ENCODE peak calls at places on chromosomes 11 and 22, in six cellular contexts. N is HCT116, E is tibial nerve, V is spleen, M is body of pancreas, R is uterus. H is an unnamed sample.

GRCh38 chr22:26592368-26593015 is 2.6 kb upstream of the TPST2 start:
- DNase-seq in E (no peak), N (no peak), M (no peak), R (no peak), V (peak), H (no peak)

GRCh38 chr22:35436421-35436820 is 36.5 kb downstream of the MCM5 start:
- DNase-seq in V (no peak), M (no peak), N (no peak), R (no peak), E (no peak), H (no peak)

GRCh38 chr22:43320943-43321900 is 21.9 kb downstream of the SCUBE1 start:
- DNase-seq in E (no peak), R (no peak), M (no peak), N (no peak), V (peak), H (no peak)

GRCh38 chr11:65895482-65895981 is 4.7 kb downstream of the FOSL1 start:
- DNase-seq in V (no peak), M (no peak), N (no peak), R (no peak), E (no peak), H (no peak)

GRCh38 chr11:61833926-61834277 is 5.8 kb downstream of the FADS2 start:
- DNase-seq in E (no peak), N (no peak), V (no peak), M (no peak), R (no peak), H (no peak)

GRCh38 chr11:66668653-66669430 is 8.8 kb downstream of the RBM4B start:
- DNase-seq in M (no peak), N (no peak), E (no peak), V (peak), R (no peak), H (no peak)

GRCh38 chr11:2561283-2562180 is 116.7 kb downstream of the KCNQ1 start:
- DNase-seq in M (peak), E (peak), R (no peak), N (no peak), V (peak), H (no peak)

GRCh38 chr11:78199015-78199652 is 10.4 kb downstream of the USP35 start:
- DNase-seq in N (no peak), V (peak), M (no peak), R (no peak), E (no peak), H (no peak)

GRCh38 chr11:22459053-22459452 is 120.9 kb downstream of the SLC17A6 start:
- DNase-seq in N (no peak), V (no peak), E (no peak), M (no peak), R (no peak), H (no peak)

GRCh38 chr22:30243671-30244465 is 2.7 kb downstream of the LIF start:
- DNase-seq in R (no peak), N (no peak), V (no peak), E (no peak), M (no peak), H (no peak)

GRCh38 chr11:103798456-103798855 is 238.0 kb upstream of the DDI1 start:
- DNase-seq in E (no peak), M (no peak), V (no peak), R (no peak), N (no peak), H (no peak)

GRCh38 chr11:46918087-46918751 is at the start of gene LRP4:
- DNase-seq in M (peak), E (no peak), V (peak), R (peak), N (no peak), H (no peak)

GRCh38 chr22:32574957-32575893 is 100.6 kb downstream of the FBXO7 start:
- DNase-seq in N (no peak), M (no peak), E (no peak), V (no peak), R (no peak), H (no peak)

GRCh38 chr11:119369035-119369925 is 12.2 kb downstream of the USP2 start:
- DNase-seq in N (no peak), V (no peak), R (no peak), E (no peak), M (no peak), H (no peak)

GRCh38 chr11:67033661-67034166 is 10.8 kb downstream of the SYT12 start:
- DNase-seq in V (no peak), R (peak), N (no peak), E (no peak), M (no peak), H (no peak)

GRCh38 chr22:27853404-27853803 is 51.8 kb upstream of the MN1 start:
- DNase-seq in M (no peak), R (no peak), N (no peak), V (no peak), E (no peak), H (no peak)

GRCh38 chr11:19552100-19552499 is 160.5 kb upstream of the NAV2 start:
- DNase-seq in V (no peak), N (no peak), M (no peak), E (no peak), R (no peak), H (no peak)

GRCh38 chr11:12223771-12224536 is 113.6 kb downstream of the MICAL2 start:
- DNase-seq in N (no peak), E (no peak), R (no peak), M (no peak), V (no peak), H (no peak)

GRCh38 chr11:76602431-76602861 is 68.1 kb downstream of the LRRC32 start:
- DNase-seq in N (no peak), M (no peak), R (peak), V (peak), E (no peak), H (peak)

GRCh38 chr22:37453696-37454095 is 26.4 kb upstream of the ELFN2 start:
- DNase-seq in R (no peak), N (no peak), V (no peak), E (no peak), M (no peak), H (no peak)

GRCh38 chr22:21446827-21447690 is 20.1 kb upstream of the TMEM191C start:
- DNase-seq in R (no peak), N (no peak), V (peak), M (peak), E (peak), H (peak)

GRCh38 chr11:65206901-65207300 is 25.2 kb downstream of the CAPN1 start:
- DNase-seq in N (no peak), R (no peak), M (no peak), E (no peak), V (no peak), H (no peak)

GRCh38 chr11:720642-721346 is 14.8 kb downstream of the EPS8L2 start:
- DNase-seq in M (no peak), E (no peak), N (no peak), R (peak), V (peak), H (no peak)

GRCh38 chr11:10395196-10395897 is 59.7 kb upstream of the AMPD3 start:
- DNase-seq in N (no peak), V (no peak), E (no peak), R (no peak), M (no peak), H (no peak)

GRCh38 chr22:49946612-49947295 is 13.8 kb upstream of the PIM3 start:
- DNase-seq in N (no peak), M (peak), V (no peak), E (no peak), R (no peak), H (no peak)

GRCh38 chr22:21020802-21021429 is 6.0 kb downstream of the P2RX6 start:
- DNase-seq in E (no peak), M (no peak), N (no peak), V (no peak), R (no peak), H (no peak)

GRCh38 chr11:101913631-101914030 is 1.2 kb upstream of the CEP126 start:
- DNase-seq in V (no peak), M (no peak), N (no peak), R (no peak), E (no peak), H (no peak)

GRCh38 chr11:120834686-120835225 is 189.1 kb upstream of the TBCEL start:
- DNase-seq in V (no peak), R (no peak), M (no peak), N (no peak), E (no peak), H (no peak)

GRCh38 chr11:121571466-121571865 is 118.7 kb upstream of the SORL1-AS1 start:
- DNase-seq in E (no peak), R (no peak), M (no peak), N (no peak), V (no peak), H (no peak)

GRCh38 chr22:38882972-38883622 is 11.1 kb upstream of the CBX6 start:
- DNase-seq in M (no peak), N (no peak), E (no peak), R (no peak), V (no peak), H (no peak)

GRCh38 chr11:113947989-113948388 is 26.9 kb upstream of the HTR3A start:
- DNase-seq in R (no peak), V (no peak), M (no peak), E (no peak), N (no peak), H (no peak)

GRCh38 chr11:76623884-76624419 is 46.6 kb downstream of the LRRC32 start:
- DNase-seq in E (no peak), R (no peak), N (no peak), M (no peak), V (no peak), H (no peak)

GRCh38 chr11:8566613-8567210 is 27.3 kb downstream of the STK33 start:
- DNase-seq in E (no peak), V (no peak), N (peak), M (no peak), R (no peak), H (no peak)
- TF ChIP-seq CTCF in E (peak), V (peak), N (peak), M (peak), R (peak), H (no peak)

GRCh38 chr11:125593113-125593761 is 585 bp downstream of the STT3A start:
- DNase-seq in M (no peak), N (peak), V (no peak), R (no peak), E (no peak), H (no peak)

GRCh38 chr11:125592305-125593112 is at the start of gene STT3A:
- DNase-seq in E (peak), M (peak), V (peak), N (peak), R (peak), H (peak)

GRCh38 chr11:125600663-125601062 is 8.0 kb downstream of the STT3A start:
- DNase-seq in R (no peak), E (no peak), N (no peak), M (no peak), V (no peak), H (no peak)

GRCh38 chr11:125591659-125592304 is 870 bp upstream of the STT3A start:
- DNase-seq in E (no peak), V (peak), R (peak), N (no peak), M (peak), H (peak)

GRCh38 chr11:125594958-125595357 is 2.3 kb downstream of the STT3A start:
- DNase-seq in E (no peak), M (no peak), R (no peak), N (no peak), V (no peak), H (no peak)
- TF ChIP-seq POLR2A in E (no peak), M (no peak), R (no peak), N (no peak), V (no peak), H (no peak)

DNA sequence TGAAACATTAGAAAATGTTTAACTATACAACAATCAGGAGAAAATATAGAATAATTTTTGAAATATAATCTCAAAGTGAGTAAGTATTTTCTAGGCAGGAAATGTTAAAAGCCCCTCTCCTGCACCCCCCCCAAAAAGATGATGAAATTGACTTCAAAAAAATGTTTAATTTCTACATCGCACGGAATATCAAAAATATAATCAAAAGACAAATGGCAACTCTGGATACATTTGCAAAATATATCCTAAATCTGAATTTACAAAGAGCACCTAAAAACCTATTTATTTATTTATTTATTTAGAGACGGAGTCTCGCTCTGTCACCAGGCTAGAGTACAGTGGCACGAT is 36.9 kb downstream of the OR4D9 start:
- DNase-seq in E (no peak), N (no peak), R (no peak), M (no peak), V (no peak), H (no peak)
- H3K4me3 ChIP-seq in E (no peak), N (no peak), R (no peak), M (no peak), V (no peak), H (no peak)

GRCh38 chr11:129377739-129378138 is 2.1 kb downstream of the BARX2 start:
- DNase-seq in E (no peak), M (no peak), V (no peak), N (no peak), R (no peak), H (no peak)

GRCh38 chr11:129376658-129377341 is 1.2 kb downstream of the BARX2 start:
- DNase-seq in M (no peak), N (no peak), R (no peak), E (no peak), V (no peak), H (no peak)

GRCh38 chr11:129374081-129374992 is 1.3 kb upstream of the BARX2 start:
- DNase-seq in N (no peak), V (no peak), M (no peak), R (no peak), E (no peak), H (no peak)

GRCh38 chr11:129374993-129375721 is 491 bp upstream of the BARX2 start:
- DNase-seq in R (no peak), N (no peak), E (no peak), V (no peak), M (peak), H (no peak)

DNA sequence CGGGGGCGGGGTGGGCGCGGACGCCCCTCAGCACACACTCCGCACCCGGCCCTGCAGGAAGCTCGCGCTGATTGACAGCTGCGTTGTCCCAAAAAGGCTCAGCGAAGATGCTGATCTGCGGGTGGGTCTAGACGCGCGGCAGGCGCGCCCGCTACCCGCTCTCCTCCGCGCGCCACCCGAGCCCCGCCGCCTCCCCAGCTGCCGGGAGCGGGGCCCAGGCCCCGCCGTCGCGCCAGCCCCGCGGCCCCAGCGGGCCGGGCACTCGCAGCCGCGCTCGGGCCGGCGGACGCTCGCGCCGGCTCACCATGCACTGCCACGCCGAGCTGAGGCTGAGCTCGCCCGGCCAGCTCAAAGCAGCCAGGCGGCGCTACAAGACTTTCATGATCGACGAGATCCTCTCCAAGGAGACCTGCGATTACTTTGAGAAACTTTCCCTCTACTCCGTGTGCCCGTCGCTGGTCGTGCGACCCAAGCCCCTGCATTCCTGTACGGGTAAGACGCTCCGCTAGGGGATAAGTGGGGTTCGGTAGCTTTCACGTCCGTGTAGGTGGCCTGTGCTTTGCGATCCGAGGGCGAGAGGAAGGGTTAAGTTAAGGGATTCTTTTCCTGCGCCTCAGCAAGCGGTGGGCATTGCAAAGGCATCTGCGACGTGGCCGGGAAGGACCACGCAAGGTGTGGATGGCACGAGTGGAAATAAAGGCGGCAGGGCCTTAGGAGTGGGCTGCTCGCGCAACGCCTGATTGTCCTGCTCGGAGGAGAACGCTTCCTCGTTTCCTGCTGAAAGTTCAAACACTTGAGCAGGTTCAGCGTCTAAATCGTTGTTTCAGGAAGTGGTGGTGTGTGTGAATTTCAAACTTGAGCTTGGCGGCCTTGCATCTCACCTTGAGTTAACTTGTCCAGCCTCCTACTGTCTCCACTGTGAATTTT is at the start of gene BARX2:
- DNase-seq in R (no peak), M (peak), N (peak), E (no peak), V (no peak), H (no peak)
- TF ChIP-seq CTCF in R (peak), M (peak), N (peak), E (no peak), V (no peak), H (no peak)

GRCh38 chr11:86802146-86802545 is 1.8 kb downstream of the PRSS23 start:
- DNase-seq in V (no peak), E (no peak), N (no peak), M (no peak), R (no peak), H (no peak)

GRCh38 chr11:86798988-86799387 is 1.4 kb upstream of the PRSS23 start:
- DNase-seq in M (no peak), R (peak), N (no peak), V (no peak), E (no peak), H (no peak)

GRCh38 chr11:86799680-86800075 is 664 bp upstream of the PRSS23 start:
- DNase-seq in N (no peak), V (no peak), R (no peak), E (no peak), M (peak), H (no peak)

GRCh38 chr11:86800956-86801264 is 568 bp downstream of the PRSS23 start:
- DNase-seq in N (no peak), R (no peak), E (no peak), M (no peak), V (no peak), H (no peak)

GRCh38 chr11:86800076-86800955 is at the start of gene PRSS23:
- DNase-seq in E (peak), V (peak), R (peak), N (no peak), M (peak), H (no peak)
- TF ChIP-seq POLR2A in E (peak), V (no peak), R (peak), N (peak), M (peak), H (no peak)

DNA sequence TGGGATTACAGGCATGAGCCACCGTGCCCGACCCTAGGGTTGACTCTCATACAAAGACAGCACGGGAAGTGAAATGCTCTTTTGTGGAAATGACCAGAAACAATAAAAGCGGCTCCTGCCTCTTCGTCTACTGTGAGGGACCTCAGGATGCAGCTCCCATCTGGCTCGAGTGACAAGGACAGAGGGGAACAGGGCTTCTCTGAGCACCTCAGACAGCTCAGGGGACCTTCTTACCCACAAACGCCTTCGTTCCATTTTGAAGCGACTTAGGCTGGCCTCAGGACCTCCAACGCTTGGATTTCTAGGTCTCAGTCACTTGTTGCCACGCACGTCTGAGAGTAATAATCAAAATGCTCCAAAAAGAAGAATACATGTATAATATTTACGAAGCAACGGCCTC is 2.5 kb downstream of the PRAME start:
- DNase-seq in N (no peak), E (no peak), M (no peak), R (no peak), V (no peak), H (no peak)
- H3K4me3 ChIP-seq in N (no peak), E (no peak), M (no peak), R (no peak), V (no peak), H (peak)

GRCh38 chr11:72222106-72222891 is 2.3 kb upstream of the INPPL1 start:
- DNase-seq in N (no peak), M (no peak), E (no peak), V (peak), R (no peak), H (no peak)

GRCh38 chr11:72221386-72221785 is 3.2 kb upstream of the INPPL1 start:
- DNase-seq in N (no peak), V (peak), R (no peak), M (no peak), E (no peak), H (peak)

GRCh38 chr11:72224587-72225410 is at the start of gene INPPL1:
- DNase-seq in N (no peak), E (no peak), V (peak), M (peak), R (peak), H (peak)

GRCh38 chr11:72223615-72224586 is 666 bp upstream of the INPPL1 start:
- DNase-seq in M (peak), E (no peak), N (peak), V (peak), R (peak), H (no peak)

DNA sequence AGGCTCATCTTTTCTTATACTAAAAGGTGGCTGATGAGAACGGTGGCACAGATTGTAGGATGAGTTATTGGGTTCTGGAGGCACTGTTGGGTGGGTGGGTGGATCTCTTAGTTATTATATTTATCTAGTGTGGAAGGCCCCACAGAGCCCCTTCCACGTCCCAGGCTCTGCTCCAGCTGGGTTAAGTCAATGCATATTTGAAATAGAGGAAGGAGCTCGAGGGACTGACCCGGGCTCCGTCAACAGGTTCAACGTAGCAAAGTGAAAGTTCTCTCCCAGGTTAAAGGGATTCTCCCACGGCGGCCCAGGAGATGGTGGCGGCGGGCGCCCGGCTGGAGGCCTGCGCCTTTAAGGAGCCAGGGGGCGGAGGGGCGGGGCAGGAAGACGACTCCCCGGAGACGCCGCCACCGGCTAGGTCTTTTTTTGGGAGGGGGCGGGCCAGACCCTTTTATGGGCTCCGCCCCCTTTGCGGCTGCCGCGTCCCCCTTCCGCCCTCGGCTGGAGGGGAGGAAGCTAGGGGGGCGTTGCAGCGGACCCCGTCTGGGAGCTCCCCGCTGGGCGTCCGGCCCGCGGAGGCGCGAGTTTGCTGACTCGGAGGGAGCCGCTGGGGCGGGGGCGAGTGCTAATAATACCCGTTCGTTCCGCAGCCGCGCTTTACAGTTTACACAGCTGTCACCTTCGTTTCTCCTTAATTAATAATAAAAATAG is 1.5 kb upstream of the INPPL1 start:
- DNase-seq in V (peak), R (peak), E (peak), N (peak), M (peak), H (peak)
- TF ChIP-seq CTCF in V (peak), R (peak), E (peak), N (no peak), M (peak), H (no peak)

GRCh38 chr11:111870887-111871692 is at the start of gene ALG9:
- DNase-seq in M (peak), N (peak), R (peak), E (peak), V (peak), H (peak)
- TF ChIP-seq POLR2A in M (peak), N (peak), R (peak), E (peak), V (no peak), H (no peak)

H was measured in lower leg skin.